ENCODE peak calls at places on chromosomes 12 and 14, in eight cellular contexts. Y, U, A, L, E, S, H and I are unnamed samples.

GRCh38 chr12:131561891-131562684 is 148.8 kb upstream of the SFSWAP start:
- DNase-seq in L (no peak), E (no peak), S (no peak), U (no peak), H (no peak), A (no peak), Y (no peak), I (no peak)

GRCh38 chr14:78196323-78196722 is 26.1 kb downstream of the NRXN3 start:
- DNase-seq in H (no peak), S (no peak), U (no peak), L (no peak), A (no peak), E (no peak), Y (no peak), I (no peak)

GRCh38 chr14:44352212-44352611 is 154.9 kb downstream of the FSCB start:
- DNase-seq in A (no peak), S (no peak), E (no peak), H (no peak), Y (no peak), L (peak), U (no peak), I (no peak)

GRCh38 chr14:66140963-66141362 is 345.2 kb upstream of the CCDC196 start:
- DNase-seq in S (no peak), E (no peak), U (no peak), A (no peak), H (no peak), Y (no peak), L (no peak), I (no peak)

GRCh38 chr12:70661762-70662161 is 24.5 kb upstream of the PTPRB start:
- DNase-seq in Y (no peak), U (no peak), A (peak), S (peak), L (no peak), H (no peak), E (no peak), I (peak)

GRCh38 chr12:106736051-106736957 is 38.2 kb upstream of the RIC8B start:
- DNase-seq in Y (no peak), L (no peak), S (no peak), E (no peak), U (no peak), A (peak), H (no peak), I (no peak)

GRCh38 chr12:110993425-110993824 is 73.0 kb upstream of the MYL2 start:
- DNase-seq in A (no peak), S (no peak), H (no peak), U (no peak), Y (no peak), E (peak), L (no peak), I (no peak)

GRCh38 chr14:60168841-60169240 is 3.6 kb upstream of the DHRS7 start:
- DNase-seq in H (no peak), S (no peak), L (no peak), E (no peak), A (no peak), U (no peak), Y (no peak), I (no peak)

GRCh38 chr12:87467893-87468292 is 561.3 kb downstream of the C12orf50 start:
- DNase-seq in A (no peak), Y (no peak), S (no peak), L (no peak), U (no peak), E (no peak), H (no peak), I (no peak)

GRCh38 chr12:31868980-31869379 is 90.2 kb upstream of the RESF1 start:
- DNase-seq in L (peak), A (peak), Y (peak), E (peak), U (no peak), S (peak), H (no peak), I (no peak)

GRCh38 chr12:64680235-64680634 is 69.9 kb downstream of the RASSF3 start:
- DNase-seq in S (no peak), Y (no peak), H (no peak), E (peak), A (no peak), L (peak), U (no peak), I (no peak)

GRCh38 chr14:20305265-20306078 is at the start of gene TTC5:
- DNase-seq in E (peak), H (peak), S (peak), L (peak), U (peak), A (peak), Y (peak), I (peak)

GRCh38 chr12:120342567-120343537 is 15.3 kb upstream of the PLA2G1B start:
- DNase-seq in E (no peak), U (no peak), H (no peak), S (no peak), L (no peak), A (no peak), Y (no peak), I (no peak)

GRCh38 chr12:120343692-120344091 is 16.1 kb upstream of the PLA2G1B start:
- DNase-seq in A (no peak), E (no peak), L (no peak), H (no peak), S (no peak), Y (no peak), U (no peak), I (no peak)

GRCh38 chr12:120346031-120346430 is 18.5 kb upstream of the PLA2G1B start:
- DNase-seq in Y (no peak), U (no peak), A (no peak), L (no peak), E (no peak), S (no peak), H (no peak), I (peak)

GRCh38 chr12:120347766-120348165 is 20.2 kb upstream of the PLA2G1B start:
- DNase-seq in H (no peak), U (no peak), L (no peak), S (no peak), Y (no peak), E (no peak), A (no peak), I (peak)

GRCh38 chr12:120346681-120347080 is 19.1 kb upstream of the PLA2G1B start:
- DNase-seq in H (no peak), L (no peak), Y (no peak), S (no peak), A (no peak), U (no peak), E (no peak), I (peak)
- TF ChIP-seq CTCF in H (no peak), L (no peak), Y (no peak), S (peak), A (peak), U (peak), E (no peak), I (no peak)

DNA sequence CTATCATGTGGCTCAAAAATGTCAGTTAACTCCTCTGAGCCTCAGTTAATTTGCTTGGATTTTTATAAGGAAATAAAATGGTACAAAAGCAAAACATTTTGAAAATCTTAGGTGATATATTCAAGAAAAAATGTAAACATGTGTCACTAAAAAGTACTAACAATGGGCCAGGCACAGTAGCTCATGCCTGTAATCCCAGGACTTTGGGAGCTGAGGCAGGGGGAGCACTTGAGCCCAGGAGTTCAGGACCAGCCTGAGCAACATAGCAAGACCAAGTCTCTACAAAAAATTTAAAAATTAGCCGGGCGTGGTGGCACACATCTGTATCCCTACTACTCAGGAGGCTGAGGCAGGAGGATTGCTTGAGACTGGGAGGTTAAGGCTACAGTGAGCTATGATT is 25.7 kb downstream of the AQP6 start:
- DNase-seq in U (no peak), A (no peak), Y (no peak), H (no peak), E (no peak), L (no peak), S (no peak), I (no peak)
- TF ChIP-seq CTCF in U (no peak), A (no peak), Y (no peak), H (no peak), E (no peak), L (no peak), S (no peak), I (no peak)

GRCh38 chr12:44812062-44812461 is 64.1 kb downstream of the NELL2 start:
- DNase-seq in S (no peak), A (no peak), U (no peak), H (no peak), L (no peak), E (no peak), Y (no peak), I (peak)
- TF ChIP-seq CTCF in S (no peak), A (no peak), U (peak), H (no peak), L (peak), E (no peak), Y (no peak), I (no peak)

DNA sequence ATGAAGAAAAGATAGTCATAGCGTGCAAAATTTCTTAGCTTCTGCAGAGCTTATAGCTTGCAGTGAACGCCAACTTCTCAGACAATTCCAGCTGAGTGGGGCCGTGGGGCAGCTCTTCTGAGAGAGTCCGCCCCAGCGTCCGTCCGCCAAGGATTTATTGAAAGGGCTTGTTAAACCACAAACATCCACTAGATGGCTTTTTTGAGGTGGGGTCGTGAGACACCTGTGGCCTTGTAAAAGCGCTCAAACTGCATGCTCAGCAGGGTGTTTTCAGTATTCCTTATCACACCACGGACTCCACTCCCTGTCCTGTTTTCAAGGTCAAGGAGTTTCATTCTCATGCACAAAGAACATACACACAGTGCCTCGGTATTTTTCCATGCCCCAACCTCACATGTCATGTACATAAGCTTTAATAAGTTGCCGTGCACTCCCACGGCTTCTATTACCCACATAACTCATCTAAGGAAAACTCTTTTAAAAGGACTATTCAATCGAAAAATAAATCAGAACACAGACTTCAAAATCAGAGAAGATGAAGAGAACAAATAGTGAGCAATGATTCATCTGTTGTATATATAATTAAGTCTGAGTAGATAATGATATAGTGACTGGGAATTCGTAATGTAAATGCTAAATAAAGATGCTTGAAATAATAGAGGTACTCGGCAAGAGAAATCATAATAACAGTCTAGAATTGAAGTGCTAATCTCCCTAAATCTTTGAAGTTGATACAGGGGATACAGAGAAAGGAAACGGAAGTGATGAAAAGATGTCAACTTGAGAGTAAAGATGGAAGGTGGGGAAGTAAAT is 46.7 kb downstream of the WBP11 start:
- DNase-seq in L (no peak), E (no peak), H (no peak), A (peak), U (peak), Y (peak), S (no peak), I (no peak)
- TF ChIP-seq CTCF in L (no peak), E (no peak), H (no peak), A (peak), U (peak), Y (no peak), S (peak), I (peak)

GRCh38 chr12:29240441-29240840 is 91.4 kb downstream of the FAR2 start:
- DNase-seq in E (no peak), Y (no peak), A (no peak), U (no peak), L (no peak), H (no peak), S (no peak), I (no peak)

GRCh38 chr12:29242921-29243431 is 93.9 kb downstream of the FAR2 start:
- DNase-seq in A (no peak), E (no peak), S (no peak), L (no peak), Y (no peak), H (no peak), U (no peak), I (no peak)

GRCh38 chr12:29239336-29239735 is 90.3 kb downstream of the FAR2 start:
- DNase-seq in L (no peak), A (no peak), U (no peak), E (no peak), H (no peak), Y (no peak), S (no peak), I (no peak)

GRCh38 chr12:29238822-29239291 is 89.8 kb downstream of the FAR2 start:
- DNase-seq in A (peak), L (no peak), Y (no peak), U (no peak), H (no peak), S (no peak), E (peak), I (no peak)

GRCh38 chr12:29241821-29242591 is 92.9 kb downstream of the FAR2 start:
- DNase-seq in U (no peak), S (peak), A (peak), E (peak), H (no peak), Y (peak), L (no peak), I (peak)
- TF ChIP-seq CTCF in U (no peak), S (no peak), A (peak), E (no peak), H (no peak), Y (no peak), L (no peak), I (no peak)

GRCh38 chr12:113381237-113381636 is 22.4 kb downstream of the SDS start:
- DNase-seq in A (no peak), S (no peak), U (no peak), Y (no peak), H (no peak), E (no peak), L (no peak), I (no peak)
- TF ChIP-seq CTCF in A (no peak), S (no peak), U (no peak), Y (no peak), H (no peak), E (no peak), L (no peak), I (no peak)